ENCODE peak calls at places on chromosome 9, in four cellular contexts. J is fibroblast of mammary gland; G is stimulated activated CD8-positive, alpha-beta memory T cell treated with anti-CD3 and anti-CD28 coated beads, Interleukin-4, amount 100 ng/mL, for 1 hour; I is fibroblast of lung. E is an unnamed sample.

GRCh38 chr9:13163946-13164345 is 115.5 kb downstream of the MPDZ start:
- DNase-seq in J (no peak), I (no peak), G (no peak), E (no peak)

GRCh38 chr9:90538566-90538965 is 104.1 kb downstream of the DIRAS2 start:
- DNase-seq in G (no peak), I (no peak), J (no peak), E (no peak)

GRCh38 chr9:134689320-134690181 is 47.9 kb downstream of the COL5A1 start:
- DNase-seq in J (peak; percentile 71), G (no peak), I (peak; percentile 53), E (no peak)

GRCh38 chr9:75960561-75960960 is 70.1 kb downstream of the PCSK5 start:
- DNase-seq in I (no peak), J (no peak), G (no peak), E (no peak)

GRCh38 chr9:126781717-126782388 is 23.0 kb upstream of the ZBTB43 start:
- DNase-seq in G (peak; percentile 81), I (peak; percentile 70), J (peak; percentile 63), E (peak; percentile 83)

GRCh38 chr9:19020886-19021285 is 12.1 kb downstream of the SAXO1 start:
- DNase-seq in I (no peak), J (no peak), G (no peak), E (no peak)

GRCh38 chr9:21560281-21560745 is 78.2 kb upstream of the IFNE start:
- DNase-seq in I (peak; percentile 28), G (no peak), J (no peak), E (no peak)

GRCh38 chr9:75170898-75171360 is 82.6 kb downstream of the OSTF1 start:
- DNase-seq in G (no peak), I (no peak), J (no peak), E (no peak)

GRCh38 chr9:113373255-113373654 is 3.5 kb downstream of the HDHD3 start:
- DNase-seq in J (no peak), G (no peak), I (no peak), E (no peak)

GRCh38 chr9:103928452-103928851 is 165.7 kb upstream of the SMC2 start:
- DNase-seq in G (no peak), J (peak; percentile 1), I (no peak), E (no peak)

GRCh38 chr9:6855860-6856259 is 98.1 kb downstream of the KDM4C start:
- DNase-seq in I (no peak), G (no peak), J (no peak), E (no peak)

GRCh38 chr9:6923081-6923480 is 165.3 kb downstream of the KDM4C start:
- DNase-seq in I (no peak), G (no peak), J (no peak), E (no peak)

GRCh38 chr9:81202292-81202691 is 487.1 kb downstream of the TLE1 start:
- DNase-seq in J (no peak), I (no peak), G (no peak), E (no peak)

GRCh38 chr9:84315278-84315877 is 25.2 kb downstream of the SLC28A3 start:
- DNase-seq in J (peak; percentile 69), G (peak; percentile 12), I (peak; percentile 72), E (no peak)

GRCh38 chr9:32589083-32589713 is 16.2 kb upstream of the NDUFB6 start:
- DNase-seq in G (no peak), J (peak; percentile 69), I (peak; percentile 62), E (no peak)

GRCh38 chr9:33453999-33454660 is 6.7 kb upstream of the AQP3 start:
- DNase-seq in J (no peak), I (no peak), G (no peak), E (no peak)

GRCh38 chr9:80410106-80410505 is 838.3 kb downstream of the TLE4 start:
- DNase-seq in G (no peak), I (peak; percentile 38), J (peak; percentile 34), E (no peak)

GRCh38 chr9:16367605-16368424 is 502.7 kb downstream of the BNC2 start:
- DNase-seq in I (no peak), G (no peak), J (peak; percentile 78), E (no peak)

GRCh38 chr9:95091971-95092320 is 225.6 kb downstream of the FANCC start:
- DNase-seq in J (peak; percentile 23), G (no peak), I (peak; percentile 68), E (no peak)

GRCh38 chr9:87070331-87070730 is 123.0 kb upstream of the GAS1 start:
- DNase-seq in J (no peak), I (no peak), G (no peak), E (no peak)

GRCh38 chr9:109683521-109683920 is 96.5 kb upstream of the PALM2AKAP2 start:
- DNase-seq in I (peak; percentile 12), G (no peak), J (peak; percentile 69), E (no peak)

GRCh38 chr9:81490605-81491331 is 198.6 kb downstream of the TLE1 start:
- DNase-seq in G (no peak), I (peak; percentile 86), J (peak; percentile 86), E (no peak)

GRCh38 chr9:124726886-124727285 is 44.2 kb downstream of the NR6A1 start:
- DNase-seq in J (no peak), G (no peak), I (no peak), E (no peak)

GRCh38 chr9:21096172-21096900 is 18.6 kb upstream of the IFNB1 start:
- DNase-seq in J (peak; percentile 66), I (peak; percentile 86), G (no peak), E (peak; percentile 48)

GRCh38 chr9:72030762-72031161 is 29.7 kb downstream of the C9orf57 start:
- DNase-seq in I (no peak), J (no peak), G (no peak), E (no peak)

GRCh38 chr9:18905883-18906649 is 126.9 kb downstream of the SAXO1 start:
- DNase-seq in J (peak; percentile 69), G (no peak), I (no peak), E (no peak)

GRCh38 chr9:71036501-71036900 is 84.9 kb downstream of the TRPM3 start:
- DNase-seq in J (peak; percentile 45), I (peak; percentile 23), G (no peak), E (no peak)

GRCh38 chr9:134863941-134864820 is 16.4 kb upstream of the FCN2 start:
- DNase-seq in I (no peak), G (no peak), J (peak; percentile 33), E (no peak)